ENCODE peak calls at places on chromosomes 7 and 10, in six cellular contexts. L is spleen, J is osteocyte, A is upper lobe of left lung, O is HFFc6, Y is Peyer's patch. T is an unnamed sample.

GRCh38 chr7:120799147-120799546 is 58.8 kb downstream of the TSPAN12 start:
- DNase-seq in A (no peak), O (no peak), Y (no peak), L (no peak), J (no peak), T (no peak)

GRCh38 chr7:43550427-43550826 is 32.5 kb upstream of the STK17A start:
- DNase-seq in J (no peak), L (no peak), O (no peak), A (peak; percentile 69), Y (no peak), T (no peak)

GRCh38 chr7:97187067-97187466 is 69.6 kb downstream of the SDHAF3 start:
- DNase-seq in A (no peak), J (no peak), Y (no peak), O (peak; percentile 46), L (no peak), T (no peak)

GRCh38 chr7:116780966-116781365 is 81.4 kb upstream of the CAPZA2 start:
- DNase-seq in J (no peak), L (no peak), O (no peak), A (no peak), Y (no peak), T (no peak)

GRCh38 chr10:114603303-114603702 is 54.8 kb downstream of the ABLIM1 start:
- DNase-seq in L (no peak), J (no peak), O (no peak), Y (no peak), A (no peak), T (no peak)

GRCh38 chr7:47651355-47652317 is 69.7 kb upstream of the TNS3 start:
- DNase-seq in J (no peak), A (no peak), Y (no peak), O (peak; percentile 94), L (no peak), T (no peak)

GRCh38 chr7:46034056-46034768 is 113.1 kb upstream of the IGFBP3 start:
- DNase-seq in O (peak; percentile 55), A (no peak), L (no peak), J (no peak), Y (no peak), T (no peak)

GRCh38 chr7:45685619-45686240 is 111.6 kb downstream of the ADCY1 start:
- DNase-seq in L (peak; percentile 60), A (peak; percentile 43), Y (peak; percentile 29), J (peak; percentile 80), O (no peak), T (no peak)

GRCh38 chr10:43255644-43256431 is 11.0 kb downstream of the RASGEF1A start:
- DNase-seq in L (peak; percentile 77), J (peak; percentile 82), Y (peak; percentile 56), A (peak; percentile 54), O (no peak), T (peak; percentile 36)

GRCh38 chr7:29488977-29489376 is 74.7 kb upstream of the PRR15 start:
- DNase-seq in Y (no peak), A (no peak), J (no peak), O (peak; percentile 90), L (no peak), T (no peak)

DNA sequence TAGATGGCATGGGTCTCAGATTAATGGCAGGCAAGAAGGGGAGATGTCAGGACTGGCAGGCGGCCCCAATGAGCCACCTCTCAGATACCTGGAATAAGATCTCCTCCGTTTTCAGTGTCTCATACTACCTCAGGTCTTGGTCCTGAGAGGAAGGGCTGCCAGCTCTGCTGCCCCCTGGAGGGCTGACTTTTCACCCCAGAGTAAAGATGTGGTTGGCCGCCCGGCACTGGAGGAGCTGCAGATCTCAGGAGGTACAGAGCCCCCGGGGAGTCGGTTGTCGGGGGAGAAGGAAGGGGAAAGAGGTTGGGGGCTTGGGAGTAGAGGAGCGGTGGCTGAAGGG is 642 bp upstream of the COL13A1 start:
- DNase-seq in J (no peak), Y (peak; percentile 62), O (peak; percentile 30), A (no peak), L (no peak), T (peak; percentile 57)
- TF ChIP-seq CTCF in J (peak; percentile 62), Y (no peak), O (peak; percentile 83), A (peak; percentile 31), L (peak; percentile 57), T (peak; percentile 69)

DNA sequence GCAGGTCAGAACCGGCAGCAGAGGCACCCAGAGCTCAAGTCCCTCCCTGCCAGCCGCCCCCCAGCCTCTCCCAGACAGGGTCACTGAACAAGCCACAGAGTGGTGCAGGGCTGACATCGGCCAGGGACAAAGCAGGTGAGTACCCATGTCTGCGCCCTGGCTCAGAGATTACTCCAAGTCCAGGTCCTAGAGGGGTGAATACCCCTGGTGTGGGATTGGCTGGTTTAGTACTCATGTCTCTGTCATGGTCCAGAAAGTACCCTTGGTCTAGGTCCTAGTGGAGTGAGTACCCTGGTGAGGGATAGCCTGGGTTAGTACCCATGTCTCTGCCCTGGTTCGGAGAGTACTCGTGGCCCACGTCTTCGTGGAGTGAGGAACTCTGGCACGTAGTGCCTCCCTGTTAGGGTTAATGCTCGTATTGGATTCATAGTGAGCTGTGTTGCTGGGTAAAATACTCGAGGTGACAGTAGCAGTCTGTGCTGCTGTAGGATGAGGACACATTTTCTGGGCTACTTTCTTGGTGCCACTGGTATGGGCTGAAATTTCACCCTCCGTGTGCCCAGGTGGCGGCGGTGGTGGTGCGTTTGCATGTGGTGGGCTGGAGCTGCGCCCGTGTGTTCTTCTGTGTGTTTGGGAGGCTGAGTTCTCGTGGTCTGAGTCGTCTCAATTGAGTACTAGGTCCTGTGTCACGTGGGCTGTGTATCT is 25.5 kb upstream of the KNDC1 start:
- DNase-seq in J (no peak), Y (peak; percentile 36), A (no peak), O (no peak), L (peak; percentile 73), T (no peak)
- TF ChIP-seq CTCF in J (no peak), Y (no peak), A (no peak), O (no peak), L (no peak), T (no peak)

DNA sequence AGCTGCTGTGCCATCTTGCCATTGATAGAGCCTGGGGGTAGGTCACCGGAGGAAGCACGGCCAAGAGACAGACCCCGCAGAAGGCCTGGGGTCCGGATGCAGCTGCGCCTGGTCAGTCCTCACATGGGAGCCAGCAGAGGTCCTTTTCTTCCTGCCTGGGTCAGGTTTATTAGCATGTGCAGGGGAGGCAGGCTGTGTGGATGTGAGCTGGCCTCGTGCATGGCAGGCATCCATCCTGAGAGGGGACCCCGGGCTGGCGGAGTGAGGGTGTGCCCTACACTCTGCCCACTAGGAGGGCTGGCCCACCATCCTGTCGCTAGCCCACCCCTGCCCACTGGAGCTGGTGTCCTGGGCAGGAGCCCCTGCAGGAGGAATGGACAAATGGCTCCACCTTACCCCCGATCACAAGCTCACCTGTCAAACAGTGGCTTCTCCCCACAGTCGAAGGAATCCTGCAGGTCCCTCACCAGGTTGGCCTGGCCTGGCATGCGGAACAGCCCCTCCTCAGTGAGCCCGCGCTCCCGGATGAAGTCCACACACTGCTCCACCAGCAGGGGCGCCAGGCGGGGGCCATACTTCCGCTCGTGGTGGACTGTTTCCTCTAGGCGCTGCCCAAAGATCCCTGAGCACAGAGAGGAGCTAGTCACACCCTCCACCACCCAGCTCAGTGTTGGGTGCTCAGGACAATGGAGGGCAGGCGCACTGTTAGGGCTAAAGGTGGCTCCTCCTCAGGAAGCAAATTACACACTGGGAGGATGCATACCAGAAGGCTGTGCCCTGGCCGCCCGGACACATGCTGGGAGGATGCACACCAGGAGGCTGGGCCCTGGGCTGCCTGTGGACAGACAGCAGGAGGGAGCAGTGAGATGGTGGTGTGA is 145.4 kb downstream of the ARHGAP22 start:
- DNase-seq in O (no peak), A (peak; percentile 66), J (peak; percentile 82), Y (peak; percentile 28), L (peak; percentile 71), T (peak; percentile 5)
- TF ChIP-seq CTCF in O (peak; percentile 49), A (no peak), J (no peak), Y (no peak), L (no peak), T (no peak)

GRCh38 chr7:75879771-75880184 is 944 bp downstream of the RHBDD2 start:
- DNase-seq in L (no peak), Y (no peak), A (no peak), O (peak; percentile 55), J (no peak), T (no peak)

GRCh38 chr7:75881436-75882095 is 2.7 kb downstream of the RHBDD2 start:
- DNase-seq in A (no peak), L (no peak), Y (no peak), J (no peak), O (no peak), T (no peak)

GRCh38 chr7:75880242-75880641 is 1.4 kb downstream of the RHBDD2 start:
- DNase-seq in O (no peak), Y (no peak), L (no peak), A (no peak), J (no peak), T (no peak)

GRCh38 chr7:75878312-75878768 is 494 bp upstream of the RHBDD2 start:
- DNase-seq in A (no peak), O (no peak), L (no peak), Y (no peak), J (no peak), T (no peak)

GRCh38 chr7:75878769-75879596 is at the start of gene RHBDD2:
- DNase-seq in L (peak; percentile 98), O (peak; percentile 90), J (peak; percentile 97), A (peak; percentile 99), Y (peak; percentile 98), T (peak; percentile 89)
- TF ChIP-seq CTCF in L (peak; percentile 56), O (peak; percentile 46), J (peak; percentile 35), A (no peak), Y (no peak), T (no peak)

GRCh38 chr7:3917466-3917865 is 616.4 kb downstream of the SDK1 start:
- DNase-seq in A (no peak), O (no peak), Y (no peak), J (no peak), L (no peak), T (no peak)

GRCh38 chr7:3923307-3923918 is 622.4 kb downstream of the SDK1 start:
- DNase-seq in L (no peak), O (no peak), Y (no peak), A (no peak), J (no peak), T (no peak)

GRCh38 chr7:3918576-3918975 is 617.5 kb downstream of the SDK1 start:
- DNase-seq in Y (no peak), A (no peak), J (no peak), O (no peak), L (no peak), T (no peak)

GRCh38 chr7:3924277-3924676 is 623.2 kb downstream of the SDK1 start:
- DNase-seq in O (no peak), A (no peak), L (no peak), J (peak; percentile 51), Y (no peak), T (no peak)

DNA sequence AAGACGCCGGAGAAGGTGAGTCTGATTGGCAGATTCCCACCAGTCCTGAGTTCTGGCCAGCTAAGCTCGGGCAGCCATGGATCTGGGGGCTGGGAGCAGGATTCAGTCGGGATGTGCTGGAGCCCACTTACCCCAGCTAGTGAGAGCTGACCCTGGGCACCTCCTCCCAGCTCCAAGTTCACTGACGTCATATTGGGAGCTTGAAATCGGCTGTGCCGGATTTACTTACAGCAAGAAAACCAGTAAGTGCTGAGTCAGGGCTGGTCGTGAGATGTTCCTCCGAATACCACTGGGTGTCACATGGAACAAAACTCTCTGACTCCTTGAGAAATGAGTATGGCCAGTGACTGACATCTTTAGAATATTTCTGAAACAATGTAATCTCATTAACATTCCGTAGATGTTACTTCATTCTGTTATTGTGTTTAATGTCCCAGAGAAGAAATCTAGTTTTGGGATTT is 621.2 kb downstream of the SDK1 start:
- DNase-seq in J (no peak), Y (peak; percentile 54), O (peak; percentile 42), A (no peak), L (no peak), T (no peak)
- TF ChIP-seq CTCF in J (peak; percentile 59), Y (no peak), O (no peak), A (no peak), L (peak; percentile 40), T (no peak)

T was measured in natural killer cell.